ENCODE peak calls at places on chromosomes 13 and 19, in nine cellular contexts. One of them, this sample, is unnamed. For H3K36me3, the result is how much of the 10 kb centered on the place peaks cover.

GRCh38 chr13:46184277-46184699 is 2.3 kb upstream of the LCP1 start:
- DNase-seq in suprapubic skin: no peak
- DNase-seq in breast epithelium: no peak
- DNase-seq in stomach: peak
- DNase-seq in HepG2: peak
- DNase-seq in GM12878: no peak
- DNase-seq in K562: peak
- DNase-seq in H1: peak
- DNase-seq in transverse colon: peak
- DNase-seq in this sample: no peak

GRCh38 chr19:4678881-4679379 is 8.8 kb upstream of the MYDGF start:
- DNase-seq in GM12878: no peak
- DNase-seq in transverse colon: no peak
- DNase-seq in breast epithelium: no peak
- DNase-seq in suprapubic skin: no peak
- DNase-seq in stomach: no peak
- DNase-seq in HepG2: no peak
- DNase-seq in K562: peak
- DNase-seq in H1: peak
- DNase-seq in this sample: no peak

GRCh38 chr13:106350208-106350607 is 185.3 kb downstream of the EFNB2 start:
- DNase-seq in transverse colon: peak
- DNase-seq in suprapubic skin: no peak
- DNase-seq in breast epithelium: no peak
- DNase-seq in stomach: peak
- DNase-seq in HepG2: no peak
- DNase-seq in H1: no peak
- DNase-seq in K562: no peak
- DNase-seq in GM12878: no peak
- DNase-seq in this sample: no peak

GRCh38 chr13:93744886-93745285 is 518.3 kb downstream of the GPC6 start:
- DNase-seq in stomach: no peak
- DNase-seq in transverse colon: no peak
- DNase-seq in H1: no peak
- DNase-seq in HepG2: no peak
- DNase-seq in suprapubic skin: no peak
- DNase-seq in K562: no peak
- DNase-seq in breast epithelium: no peak
- DNase-seq in GM12878: no peak
- DNase-seq in this sample: no peak

GRCh38 chr13:40682449-40683240 is 16.2 kb upstream of the FOXO1 start:
- DNase-seq in suprapubic skin: no peak
- DNase-seq in HepG2: no peak
- DNase-seq in stomach: no peak
- DNase-seq in K562: no peak
- DNase-seq in breast epithelium: no peak
- DNase-seq in GM12878: no peak
- DNase-seq in transverse colon: no peak
- DNase-seq in H1: no peak
- DNase-seq in this sample: no peak

GRCh38 chr13:69040898-69041297 is 1066.7 kb upstream of the ATXN8OS start:
- DNase-seq in K562: no peak
- DNase-seq in transverse colon: no peak
- DNase-seq in HepG2: no peak
- DNase-seq in GM12878: no peak
- DNase-seq in breast epithelium: no peak
- DNase-seq in H1: no peak
- DNase-seq in suprapubic skin: no peak
- DNase-seq in stomach: no peak
- DNase-seq in this sample: no peak

GRCh38 chr19:42219812-42220750 is at the start of gene ZNF526:
- DNase-seq in HepG2: peak
- DNase-seq in transverse colon: peak
- DNase-seq in H1: peak
- DNase-seq in GM12878: peak
- DNase-seq in suprapubic skin: peak
- DNase-seq in K562: peak
- DNase-seq in breast epithelium: peak
- DNase-seq in stomach: peak
- DNase-seq in this sample: peak

GRCh38 chr19:47417746-47418594 is 1.4 kb downstream of the MEIS3 start:
- DNase-seq in K562: no peak
- DNase-seq in transverse colon: no peak
- DNase-seq in GM12878: no peak
- DNase-seq in suprapubic skin: no peak
- DNase-seq in stomach: no peak
- DNase-seq in breast epithelium: no peak
- DNase-seq in H1: peak
- DNase-seq in HepG2: no peak
- DNase-seq in this sample: no peak

GRCh38 chr13:47480121-47480520 is 521.0 kb downstream of the SUCLA2 start:
- DNase-seq in HepG2: no peak
- DNase-seq in transverse colon: no peak
- DNase-seq in GM12878: no peak
- DNase-seq in breast epithelium: no peak
- DNase-seq in H1: no peak
- DNase-seq in K562: no peak
- DNase-seq in suprapubic skin: no peak
- DNase-seq in stomach: no peak
- DNase-seq in this sample: no peak

GRCh38 chr19:42343344-42344110 is 18.1 kb downstream of the MEGF8 start:
- DNase-seq in transverse colon: no peak
- DNase-seq in HepG2: no peak
- DNase-seq in stomach: no peak
- DNase-seq in breast epithelium: no peak
- DNase-seq in GM12878: no peak
- DNase-seq in suprapubic skin: no peak
- DNase-seq in H1: peak
- DNase-seq in K562: no peak
- DNase-seq in this sample: no peak

GRCh38 chr19:35533822-35534521 is 716 bp downstream of the GAPDHS start:
- DNase-seq in suprapubic skin: no peak
- DNase-seq in breast epithelium: no peak
- DNase-seq in HepG2: peak
- DNase-seq in GM12878: no peak
- DNase-seq in K562: no peak
- DNase-seq in transverse colon: peak
- DNase-seq in H1: peak
- DNase-seq in stomach: peak
- DNase-seq in this sample: no peak

GRCh38 chr19:40982594-40983101 is 8.4 kb upstream of the CYP2B6 start:
- DNase-seq in H1: peak
- DNase-seq in K562: no peak
- DNase-seq in breast epithelium: no peak
- DNase-seq in HepG2: no peak
- DNase-seq in stomach: no peak
- DNase-seq in suprapubic skin: no peak
- DNase-seq in transverse colon: no peak
- DNase-seq in GM12878: no peak
- DNase-seq in this sample: no peak

GRCh38 chr13:44726777-44727176 is 150.6 kb upstream of the TSC22D1 start:
- DNase-seq in transverse colon: no peak
- DNase-seq in stomach: no peak
- DNase-seq in K562: no peak
- DNase-seq in HepG2: no peak
- DNase-seq in H1: no peak
- DNase-seq in breast epithelium: no peak
- DNase-seq in GM12878: no peak
- DNase-seq in suprapubic skin: no peak
- DNase-seq in this sample: no peak

GRCh38 chr19:56096665-56097064 is 24.4 kb downstream of the ZNF787 start:
- DNase-seq in suprapubic skin: no peak
- DNase-seq in H1: no peak
- DNase-seq in HepG2: no peak
- DNase-seq in stomach: no peak
- DNase-seq in transverse colon: no peak
- DNase-seq in GM12878: no peak
- DNase-seq in breast epithelium: no peak
- DNase-seq in K562: no peak
- DNase-seq in this sample: no peak

DNA sequence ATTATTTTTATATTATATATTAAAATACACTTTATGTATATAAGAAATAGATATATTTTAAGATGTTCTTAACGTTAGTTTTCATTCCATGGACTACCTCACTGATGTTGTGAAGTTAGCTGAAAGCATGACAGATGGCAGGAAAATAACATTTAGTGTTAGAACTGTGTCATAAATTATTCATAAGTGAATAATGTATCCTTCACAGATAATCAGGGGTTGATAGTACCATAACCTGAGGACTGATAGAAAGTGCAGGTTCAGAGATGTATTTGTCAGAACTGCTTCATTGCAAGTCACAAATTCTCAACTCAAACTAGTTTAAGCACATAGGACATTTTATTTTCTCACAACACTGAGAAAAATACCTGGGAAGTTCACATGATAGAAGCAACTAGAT is 14.6 kb upstream of the DIAPH3 start:
- DNase-seq in transverse colon: no peak
- DNase-seq in K562: no peak
- DNase-seq in HepG2: no peak
- DNase-seq in breast epithelium: no peak
- DNase-seq in GM12878: no peak
- DNase-seq in stomach: no peak
- DNase-seq in H1: no peak
- DNase-seq in suprapubic skin: no peak
- DNase-seq in this sample: no peak
- TF ChIP-seq POLR2AphosphoS5 in transverse colon: no peak
- TF ChIP-seq POLR2AphosphoS5 in K562: no peak
- TF ChIP-seq POLR2AphosphoS5 in HepG2: no peak
- TF ChIP-seq POLR2AphosphoS5 in breast epithelium: no peak
- TF ChIP-seq POLR2AphosphoS5 in GM12878: no peak
- TF ChIP-seq POLR2AphosphoS5 in stomach: no peak
- TF ChIP-seq POLR2AphosphoS5 in H1: no peak
- TF ChIP-seq POLR2AphosphoS5 in suprapubic skin: no peak
- TF ChIP-seq POLR2AphosphoS5 in this sample: no peak

DNA sequence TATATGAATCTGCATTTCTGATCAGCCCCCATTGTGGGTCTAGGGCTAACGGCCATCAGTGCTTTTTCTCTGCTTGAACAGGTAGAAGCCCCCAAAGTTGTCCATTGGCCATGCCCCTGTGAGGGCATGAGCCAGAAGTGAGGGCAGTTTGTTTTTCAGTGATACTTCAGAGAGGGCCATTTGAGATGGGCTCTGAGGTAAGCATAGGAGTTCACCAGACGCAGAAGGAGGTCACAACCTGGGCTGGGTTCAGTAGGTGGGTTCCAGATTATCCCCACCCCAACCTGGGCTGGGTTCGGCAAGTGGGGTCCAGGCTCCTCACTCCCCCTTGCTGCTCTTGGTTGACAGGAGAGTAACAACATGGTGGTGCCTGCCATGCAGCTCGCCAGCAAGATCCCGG is 33.4 kb downstream of the MAU2 start:
- DNase-seq in suprapubic skin: no peak
- DNase-seq in breast epithelium: no peak
- DNase-seq in HepG2: no peak
- DNase-seq in K562: no peak
- DNase-seq in GM12878: no peak
- DNase-seq in transverse colon: no peak
- DNase-seq in stomach: no peak
- DNase-seq in H1: no peak
- DNase-seq in this sample: no peak
- H3K36me3 ChIP-seq in suprapubic skin: half or more
- H3K36me3 ChIP-seq in breast epithelium: under half
- H3K36me3 ChIP-seq in HepG2: under half
- H3K36me3 ChIP-seq in K562: half or more
- H3K36me3 ChIP-seq in GM12878: under half
- H3K36me3 ChIP-seq in transverse colon: half or more
- H3K36me3 ChIP-seq in stomach: half or more
- H3K36me3 ChIP-seq in H1: under half
- H3K36me3 ChIP-seq in this sample: half or more

DNA sequence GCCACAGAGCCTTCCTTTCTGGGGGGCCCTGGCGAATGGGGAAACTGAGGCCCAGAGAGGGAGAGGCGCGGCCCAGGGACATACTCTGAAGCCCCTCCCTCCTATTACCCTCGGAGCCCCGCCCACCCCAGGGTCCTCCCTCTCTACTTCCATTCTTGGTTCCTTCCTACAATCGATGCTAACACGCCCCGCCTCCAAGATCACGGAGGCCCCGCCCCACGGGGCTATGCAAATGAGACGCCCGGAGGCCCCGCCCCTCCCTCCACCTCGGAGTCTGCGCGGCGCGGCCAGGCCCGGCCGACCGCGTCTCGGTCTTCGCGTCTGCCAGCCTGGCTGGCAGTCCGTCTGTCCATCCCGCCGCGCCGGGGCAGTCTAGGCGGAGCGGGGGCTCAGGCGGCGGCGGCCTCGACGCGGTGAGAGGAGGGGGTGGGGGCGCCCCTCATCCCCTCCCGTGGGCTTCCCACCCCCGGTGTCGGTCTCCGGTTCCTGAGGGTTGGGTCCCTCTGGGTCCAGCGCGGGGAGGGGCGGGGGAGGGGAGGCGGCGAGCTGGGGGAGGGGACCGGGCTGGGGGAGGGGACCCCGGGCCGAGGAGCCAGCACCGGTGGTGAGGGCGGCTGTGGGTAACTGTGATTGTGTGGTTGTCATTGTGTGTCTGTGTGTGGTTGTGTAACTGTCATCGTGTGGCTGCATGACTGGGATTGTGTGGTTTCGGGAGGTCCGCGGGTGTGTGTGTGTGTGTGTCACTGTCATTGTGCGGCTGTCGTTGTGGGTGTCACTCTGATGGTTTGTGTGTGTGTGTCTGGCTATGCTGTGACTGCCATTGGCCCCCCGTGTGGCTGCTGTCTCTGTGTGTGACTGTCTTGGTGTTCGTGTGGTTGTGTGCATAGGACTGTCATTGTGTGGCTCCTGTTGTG is at the start of gene PLPPR2:
- DNase-seq in K562: peak
- DNase-seq in stomach: peak
- DNase-seq in suprapubic skin: peak
- DNase-seq in breast epithelium: peak
- DNase-seq in HepG2: peak
- DNase-seq in transverse colon: peak
- DNase-seq in H1: peak
- DNase-seq in GM12878: peak
- DNase-seq in this sample: peak
- TF ChIP-seq POLR2AphosphoS5 in K562: no peak
- TF ChIP-seq POLR2AphosphoS5 in stomach: peak
- TF ChIP-seq POLR2AphosphoS5 in suprapubic skin: no peak
- TF ChIP-seq POLR2AphosphoS5 in breast epithelium: no peak
- TF ChIP-seq POLR2AphosphoS5 in HepG2: peak
- TF ChIP-seq POLR2AphosphoS5 in transverse colon: peak
- TF ChIP-seq POLR2AphosphoS5 in H1: no peak
- TF ChIP-seq POLR2AphosphoS5 in GM12878: no peak
- TF ChIP-seq POLR2AphosphoS5 in this sample: peak

DNA sequence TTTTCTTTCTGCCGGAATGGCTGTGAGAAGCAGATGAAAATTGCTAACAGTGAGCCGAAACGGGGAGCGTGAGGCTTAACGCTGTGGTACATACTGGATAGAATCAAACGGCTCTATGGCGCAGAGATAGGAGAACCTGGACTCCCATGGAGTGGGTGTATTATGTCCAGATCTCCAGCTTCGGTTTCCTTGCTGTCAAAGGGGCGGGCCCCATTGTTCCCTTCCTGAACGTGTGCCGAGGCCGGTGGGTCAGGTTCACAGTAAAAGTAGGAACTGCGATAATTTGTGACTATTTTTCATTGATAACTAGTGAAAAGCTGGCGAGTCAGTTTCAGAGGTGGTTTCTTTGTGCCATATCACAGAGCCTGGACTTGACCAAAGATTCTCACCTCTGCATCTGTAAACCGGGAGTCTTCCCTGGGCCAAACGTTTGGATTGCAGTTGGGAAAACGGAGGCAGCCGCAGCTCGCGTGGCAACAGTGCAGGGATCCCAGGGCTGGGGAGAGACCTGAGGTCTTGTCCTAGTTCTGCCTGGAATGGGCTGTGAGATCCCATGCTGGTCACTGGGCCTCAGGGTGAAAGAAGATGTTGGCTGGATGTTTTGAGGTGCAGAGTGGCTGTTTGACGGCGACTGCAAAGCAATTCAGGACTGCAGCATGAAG is 752 bp downstream of the RPL18A start:
- DNase-seq in K562: no peak
- DNase-seq in GM12878: no peak
- DNase-seq in suprapubic skin: no peak
- DNase-seq in stomach: no peak
- DNase-seq in transverse colon: no peak
- DNase-seq in breast epithelium: no peak
- DNase-seq in H1: no peak
- DNase-seq in HepG2: no peak
- DNase-seq in this sample: no peak
- H3K36me3 ChIP-seq in K562: under half
- H3K36me3 ChIP-seq in GM12878: under half
- H3K36me3 ChIP-seq in suprapubic skin: under half
- H3K36me3 ChIP-seq in stomach: under half
- H3K36me3 ChIP-seq in transverse colon: under half
- H3K36me3 ChIP-seq in breast epithelium: under half
- H3K36me3 ChIP-seq in H1: under half
- H3K36me3 ChIP-seq in HepG2: under half
- H3K36me3 ChIP-seq in this sample: under half

This sample was measured in sigmoid colon.